ENCODE peak calls at places on chromosomes 5 and 9, in six cellular contexts. C is CD4-positive, CD25-positive, alpha-beta regulatory T cell; F is stimulated activated CD8-positive, alpha-beta memory T cell treated with anti-CD3 and anti-CD28 coated beads, Interleukin-15, amount 100 ng/mL, for 24 hours; P is T follicular helper cell; G is MV-4-11; J is left ventricle myocardium inferior. A is an unnamed sample.
A peak's percentile ranks its signal among the peaks of the same experiment; 100 is the strongest.

GRCh38 chr5:75529185-75529584 is 17.5 kb downstream of the POLK start:
- DNase-seq in C (no peak), F (no peak), P (no peak), G (no peak), J (no peak), A (no peak)

GRCh38 chr5:146867996-146868708 is 10.4 kb downstream of the PPP2R2B start:
- DNase-seq in C (no peak), F (no peak), P (no peak), G (no peak), J (no peak), A (no peak)

GRCh38 chr9:136572003-136572595 is 26.3 kb upstream of the NOTCH1 start:
- DNase-seq in C (no peak), F (no peak), P (no peak), G (no peak), J (peak; percentile 75), A (no peak)

GRCh38 chr5:137470111-137470920 is 28.8 kb downstream of the SPOCK1 start:
- DNase-seq in C (no peak), F (no peak), P (no peak), G (no peak), J (no peak), A (peak; percentile 99)

GRCh38 chr5:73987915-73988314 is 361.9 kb downstream of the ARHGEF28 start:
- DNase-seq in C (no peak), F (no peak), P (no peak), G (no peak), J (no peak), A (no peak)

GRCh38 chr5:140608730-140609520 is 24.1 kb downstream of the CD14 start:
- DNase-seq in C (peak; percentile 11), F (no peak), P (no peak), G (peak; percentile 76), J (peak; percentile 25), A (peak; percentile 71)

GRCh38 chr9:114072181-114073140 is 5.6 kb downstream of the AMBP start:
- DNase-seq in C (no peak), F (no peak), P (no peak), G (no peak), J (peak; percentile 64), A (peak; percentile 56)

GRCh38 chr5:40413747-40414146 is 266.0 kb upstream of the PTGER4 start:
- DNase-seq in C (no peak), F (no peak), P (no peak), G (peak; percentile 60), J (no peak), A (peak; percentile 76)

GRCh38 chr5:87825583-87825982 is 412.9 kb upstream of the CCNH start:
- DNase-seq in C (no peak), F (no peak), P (no peak), G (no peak), J (no peak), A (no peak)

GRCh38 chr9:13082796-13083195 is 196.7 kb downstream of the MPDZ start:
- DNase-seq in C (no peak), F (no peak), P (no peak), G (no peak), J (no peak), A (peak; percentile 5)

GRCh38 chr5:5422819-5423515 is 490 bp downstream of the ICE1 start:
- DNase-seq in C (peak; percentile 17), F (peak; percentile 16), P (no peak), G (no peak), J (no peak), A (peak; percentile 53)

GRCh38 chr5:131530706-131531331 is 104.2 kb downstream of the RAPGEF6 start:
- DNase-seq in C (no peak), F (no peak), P (no peak), G (no peak), J (no peak), A (no peak)

GRCh38 chr5:151270599-151270998 is 17.6 kb downstream of the GM2A start:
- DNase-seq in C (no peak), F (no peak), P (no peak), G (no peak), J (no peak), A (peak; percentile 30)

GRCh38 chr5:93359296-93359957 is 221.6 kb downstream of the NR2F1-AS1 start:
- DNase-seq in C (no peak), F (no peak), P (no peak), G (no peak), J (no peak), A (peak; percentile 44)

GRCh38 chr5:171269717-171270116 is 39.3 kb upstream of the TLX3 start:
- DNase-seq in C (no peak), F (no peak), P (no peak), G (no peak), J (no peak), A (peak; percentile 82)

GRCh38 chr9:28032178-28032532 is 458.9 kb upstream of the C9orf72 start:
- DNase-seq in C (no peak), F (no peak), P (no peak), G (no peak), J (no peak), A (no peak)

GRCh38 chr5:96566775-96567174 is 95.4 kb upstream of the CAST start:
- DNase-seq in C (peak; percentile 35), F (no peak), P (no peak), G (no peak), J (no peak), A (no peak)

GRCh38 chr9:129245276-129245675 is 67.2 kb upstream of the IER5L start:
- DNase-seq in C (no peak), F (no peak), P (no peak), G (no peak), J (peak; percentile 13), A (peak; percentile 44)

GRCh38 chr9:23820731-23821399 is 5.2 kb downstream of the ELAVL2 start:
- DNase-seq in C (no peak), F (no peak), P (no peak), G (no peak), J (no peak), A (no peak)

GRCh38 chr5:135565256-135565655 is 13.5 kb downstream of the CXCL14 start:
- DNase-seq in C (no peak), F (no peak), P (no peak), G (no peak), J (no peak), A (peak; percentile 54)

GRCh38 chr5:125154321-125154811 is 407.9 kb upstream of the ZNF608 start:
- DNase-seq in C (no peak), F (no peak), P (no peak), G (no peak), J (no peak), A (peak; percentile 23)

GRCh38 chr5:41754857-41755256 is 115.4 kb downstream of the OXCT1 start:
- DNase-seq in C (peak; percentile 59), F (no peak), P (no peak), G (peak; percentile 27), J (no peak), A (no peak)

GRCh38 chr5:165525268-165525667 is 2019.8 kb downstream of the MAT2B start:
- DNase-seq in C (no peak), F (no peak), P (no peak), G (peak; percentile 78), J (no peak), A (peak; percentile 0)

GRCh38 chr5:170636206-170636605 is 132.4 kb downstream of the KCNIP1 start:
- DNase-seq in C (no peak), F (no peak), P (no peak), G (no peak), J (no peak), A (no peak)

GRCh38 chr9:121453232-121453892 is 46.3 kb downstream of the GGTA1 start:
- DNase-seq in C (no peak), F (no peak), P (no peak), G (no peak), J (no peak), A (no peak)

GRCh38 chr5:59709833-59710232 is 183.7 kb downstream of the PDE4D start:
- DNase-seq in C (no peak), F (no peak), P (no peak), G (no peak), J (no peak), A (peak; percentile 79)

GRCh38 chr9:70477146-70477745 is 62.8 kb upstream of the KLF9 start:
- DNase-seq in C (no peak), F (no peak), P (no peak), G (no peak), J (no peak), A (peak; percentile 43)

GRCh38 chr5:174505621-174506020 is 218.8 kb upstream of the MSX2 start:
- DNase-seq in C (no peak), F (no peak), P (no peak), G (no peak), J (no peak), A (peak; percentile 39)

GRCh38 chr5:145471831-145472616 is 363.1 kb downstream of the PRELID2 start:
- DNase-seq in C (no peak), F (no peak), P (no peak), G (no peak), J (no peak), A (peak; percentile 18)

A was measured in GM23248.